ENCODE peak calls at places on chromosomes 7 and 10, in four cellular contexts. H is NT2/D1, R is epithelial cell of esophagus, J is hepatocyte. G is an unnamed sample.

GRCh38 chr7:100477871-100478248 is 1.2 kb downstream of the TSC22D4 start:
- DNase-seq in H (no peak), R (no peak), J (no peak), G (no peak)

GRCh38 chr10:12685261-12685861 is 316.2 kb downstream of the CCDC3 start:
- DNase-seq in H (no peak), R (no peak), J (no peak), G (no peak)

GRCh38 chr7:18610331-18610948 is 114.9 kb downstream of the HDAC9 start:
- DNase-seq in H (peak), R (peak), J (peak), G (peak)

GRCh38 chr7:94276797-94277196 is 117.9 kb upstream of the COL1A2 start:
- DNase-seq in H (peak), R (peak), J (no peak), G (peak)

GRCh38 chr7:120395526-120396019 is 122.6 kb downstream of the KCND2 start:
- DNase-seq in H (no peak), R (peak), J (no peak), G (no peak)

GRCh38 chr7:157250605-157251228 is 86.1 kb upstream of the DNAJB6 start:
- DNase-seq in H (peak), R (peak), J (peak), G (peak)

GRCh38 chr7:99623091-99623693 is 6.4 kb downstream of the ZSCAN25 start:
- DNase-seq in H (no peak), R (peak), J (no peak), G (no peak)

GRCh38 chr10:112374724-112375541 is 1.0 kb downstream of the ACSL5 start:
- DNase-seq in H (no peak), R (no peak), J (no peak), G (no peak)

GRCh38 chr10:113610636-113611601 is 52.9 kb downstream of the NRAP start:
- DNase-seq in H (no peak), R (no peak), J (no peak), G (no peak)

GRCh38 chr10:30828227-30828626 is 198.7 kb upstream of the LYZL2 start:
- DNase-seq in H (no peak), R (no peak), J (no peak), G (no peak)

GRCh38 chr7:50725774-50726173 is 56.9 kb downstream of the GRB10 start:
- DNase-seq in H (no peak), R (no peak), J (no peak), G (no peak)

GRCh38 chr10:116742367-116743265 is at the start of gene HSPA12A:
- DNase-seq in H (no peak), R (peak), J (peak), G (peak)

GRCh38 chr7:14125998-14126397 is 136.5 kb upstream of the ETV1 start:
- DNase-seq in H (no peak), R (no peak), J (no peak), G (no peak)

GRCh38 chr10:89118091-89118490 is 89.0 kb downstream of the CH25H start:
- DNase-seq in H (no peak), R (peak), J (no peak), G (peak)

GRCh38 chr10:106082865-106083264 is 1081.6 kb downstream of the SORCS1 start:
- DNase-seq in H (no peak), R (peak), J (no peak), G (peak)

GRCh38 chr7:154767194-154767593 is 235.7 kb downstream of the PAXIP1 start:
- DNase-seq in H (no peak), R (no peak), J (no peak), G (no peak)

GRCh38 chr7:18019562-18019961 is 8.1 kb downstream of the PRPS1L1 start:
- DNase-seq in H (no peak), R (peak), J (peak), G (peak)

GRCh38 chr7:110604885-110605284 is 486.0 kb upstream of the LRRN3 start:
- DNase-seq in H (no peak), R (no peak), J (no peak), G (no peak)

GRCh38 chr10:30445716-30446115 is 11.7 kb downstream of the MAP3K8 start:
- DNase-seq in H (no peak), R (no peak), J (no peak), G (peak)

GRCh38 chr10:97454330-97455036 is 8.5 kb downstream of the ZDHHC16 start:
- DNase-seq in H (no peak), R (peak), J (peak), G (peak)

GRCh38 chr10:75398238-75398629 is 3.3 kb downstream of the ZNF503 start:
- DNase-seq in H (no peak), R (peak), J (no peak), G (peak)

GRCh38 chr7:1768835-1769234 is 98.8 kb downstream of the ELFN1 start:
- DNase-seq in H (no peak), R (no peak), J (no peak), G (no peak)
- H3K4me3 ChIP-seq in H (no peak), R (no peak), J (no peak), G (no peak)

GRCh38 chr10:109997233-109997632 is 10.6 kb upstream of the ADD3 start:
- DNase-seq in H (no peak), R (no peak), J (no peak), G (no peak)

GRCh38 chr10:109995178-109995577 is 12.6 kb upstream of the ADD3 start:
- DNase-seq in H (no peak), R (no peak), J (no peak), G (no peak)

GRCh38 chr10:109996766-109997171 is 11.0 kb upstream of the ADD3 start:
- DNase-seq in H (no peak), R (no peak), J (peak), G (no peak)

GRCh38 chr10:109996225-109996624 is 11.6 kb upstream of the ADD3 start:
- DNase-seq in H (no peak), R (peak), J (peak), G (peak)

DNA sequence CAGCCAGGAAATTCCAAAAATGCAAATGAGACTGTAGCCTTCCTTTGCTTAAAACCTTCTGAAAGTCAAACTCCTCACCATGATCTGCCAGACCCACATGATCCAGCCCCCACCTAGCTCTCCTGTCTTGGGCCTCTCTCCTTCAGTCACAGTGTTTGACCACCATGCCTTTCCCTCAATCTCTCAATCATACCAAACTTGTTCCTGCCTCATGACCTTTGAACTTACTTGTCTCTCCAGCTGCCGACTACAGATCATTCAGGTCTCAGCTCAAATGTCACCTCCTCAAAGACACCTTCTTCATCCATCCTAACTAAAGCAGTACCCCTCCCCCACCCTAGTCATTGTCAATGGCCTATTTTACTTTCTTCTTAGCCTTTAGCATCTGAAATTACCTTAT is 9.3 kb upstream of the ADD3 start:
- DNase-seq in H (no peak), R (no peak), J (no peak), G (no peak)
- H3K4me3 ChIP-seq in H (no peak), R (no peak), J (no peak), G (no peak)

DNA sequence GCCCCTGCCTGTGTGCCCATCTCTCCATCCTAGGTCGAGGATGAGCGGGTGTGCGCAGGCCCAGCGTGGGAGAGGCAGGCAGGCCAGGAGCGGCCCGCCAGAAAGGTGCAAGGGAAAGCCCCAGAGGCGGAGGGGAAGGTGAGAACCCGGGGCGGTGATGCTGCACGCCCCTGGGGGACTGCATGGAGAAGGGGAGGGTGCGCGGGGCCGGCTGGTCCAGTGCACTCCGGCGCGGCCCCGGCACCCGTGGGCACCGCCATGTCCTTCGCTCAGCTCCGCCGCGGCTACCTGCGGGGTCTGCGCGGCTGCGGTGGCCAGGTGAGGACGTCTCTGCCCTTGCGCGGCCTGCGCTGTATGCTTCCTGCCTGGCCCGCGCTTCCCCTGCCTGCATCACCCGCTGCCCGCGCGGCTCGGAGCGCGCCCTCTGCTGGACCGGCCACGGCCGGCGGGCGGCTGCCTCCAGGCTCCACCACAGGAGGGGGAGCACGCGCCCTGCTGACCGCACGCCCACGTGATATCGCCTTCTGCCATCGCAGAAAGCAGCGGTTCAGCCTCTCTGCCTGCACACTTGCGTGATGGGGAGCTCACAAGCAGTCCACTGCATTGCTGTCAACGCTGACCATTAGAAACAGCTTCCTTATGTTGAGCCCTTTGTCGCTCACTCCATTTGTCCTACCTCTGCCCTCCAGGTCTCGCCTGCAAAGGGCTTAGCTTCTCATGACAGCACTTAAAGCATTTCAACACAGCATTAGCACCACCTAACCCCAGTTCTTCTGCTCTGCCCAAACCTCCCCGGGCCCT is 73.9 kb downstream of the CXCL12 start:
- DNase-seq in H (peak), R (no peak), J (peak), G (peak)
- H3K4me3 ChIP-seq in H (peak), R (no peak), J (no peak), G (peak)

DNA sequence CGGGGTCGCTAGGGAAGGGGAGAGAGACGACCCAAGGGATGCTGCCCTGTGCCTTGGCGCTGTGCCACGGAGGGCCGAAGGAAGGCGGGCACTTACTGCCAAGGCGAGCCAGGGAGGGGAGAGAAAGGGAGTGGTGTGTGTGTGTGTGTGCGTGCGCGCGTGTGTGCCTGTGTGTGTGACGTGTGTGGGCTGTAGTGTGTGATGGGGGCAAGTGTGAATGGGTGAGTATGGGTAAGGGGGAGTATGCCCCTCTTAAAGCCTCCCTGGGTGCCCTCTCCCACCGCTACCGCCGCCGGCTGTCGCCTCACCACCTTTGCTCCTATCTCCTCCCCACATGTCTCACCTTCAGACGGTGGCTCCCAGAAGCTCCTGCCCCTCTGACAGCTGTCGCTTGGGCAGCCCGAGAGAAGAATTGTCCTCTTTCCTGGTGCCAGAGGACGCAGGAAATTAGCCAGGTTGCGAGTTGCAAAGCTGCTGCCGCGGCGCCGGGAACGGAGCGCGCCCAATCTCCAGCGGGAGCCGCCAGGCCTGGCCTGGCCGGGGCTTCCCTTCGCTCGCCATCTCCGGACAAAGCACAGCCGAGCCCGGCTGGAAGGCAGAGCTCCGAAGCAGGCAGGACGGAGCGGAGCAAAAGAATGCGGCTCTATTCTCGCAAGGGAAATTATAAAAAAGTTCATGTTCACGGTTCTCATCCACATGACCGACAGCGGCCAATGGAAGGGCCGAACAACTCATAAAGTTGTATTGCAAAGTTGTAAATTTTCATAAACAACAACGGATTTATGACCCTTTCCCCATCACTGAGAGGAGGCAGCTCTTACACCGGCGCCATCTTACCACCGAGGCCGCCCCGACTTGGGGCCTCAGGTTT is at the start of gene HOXA3:
- DNase-seq in H (no peak), R (no peak), J (no peak), G (no peak)
- H3K4me3 ChIP-seq in H (peak), R (peak), J (peak), G (no peak)

GRCh38 chr10:36803229-36803628 is 322.2 kb upstream of the ANKRD30A start:
- DNase-seq in H (no peak), R (no peak), J (no peak), G (no peak)
- H3K4me3 ChIP-seq in H (no peak), R (no peak), J (no peak), G (no peak)

DNA sequence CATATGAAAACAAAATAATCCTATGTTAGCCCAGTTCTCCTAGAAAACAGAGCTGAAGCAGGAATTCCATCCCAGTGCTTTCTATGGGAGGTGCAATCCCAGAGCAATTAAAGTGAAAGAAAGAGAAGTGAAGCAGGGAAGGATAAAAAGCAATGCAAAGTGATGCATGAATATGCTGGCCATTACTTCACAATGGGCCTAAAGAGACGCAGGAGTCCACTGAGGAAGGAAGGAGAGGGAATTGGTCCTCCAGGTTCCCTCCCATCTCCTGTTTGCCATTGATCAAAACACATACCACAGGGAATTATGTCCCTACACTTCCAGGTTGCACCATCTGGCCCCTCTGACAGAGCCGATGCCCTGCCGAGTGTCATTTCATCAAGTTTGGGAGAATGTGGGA is 392.2 kb upstream of the NFE2L3 start:
- DNase-seq in H (peak), R (no peak), J (no peak), G (no peak)
- H3K4me3 ChIP-seq in H (no peak), R (no peak), J (no peak), G (no peak)

DNA sequence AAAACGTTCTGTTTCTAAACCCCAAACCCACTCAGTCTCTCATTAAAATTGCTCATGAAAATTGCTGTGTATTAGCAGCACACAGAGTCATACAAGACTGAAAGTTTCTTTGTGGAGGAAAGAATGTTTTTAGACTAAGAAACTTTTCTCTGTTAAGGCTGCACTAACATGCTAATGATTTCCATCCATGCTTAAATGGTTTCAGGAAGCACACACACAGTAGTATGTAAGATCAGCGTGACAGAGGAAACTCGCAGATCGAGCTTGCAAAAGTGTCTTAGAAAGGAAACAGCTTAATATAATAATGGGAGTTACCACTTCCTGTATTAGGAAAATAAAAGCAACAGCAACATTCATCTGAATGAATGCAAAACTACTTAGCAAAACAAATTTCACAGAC is 112.7 kb downstream of the ICA1 start:
- DNase-seq in H (no peak), R (no peak), J (no peak), G (no peak)
- H3K4me3 ChIP-seq in H (no peak), R (no peak), J (no peak), G (no peak)

G was measured in fibroblast of the aortic adventitia.